ENCODE peak calls at places on chromosomes 16 and 17, in nine cellular contexts. One of them, this sample, is unnamed.

GRCh38 chr16:89094252-89094901 is 725 bp downstream of the ACSF3 start:
- DNase-seq in NB4: peak
- DNase-seq in cardiac muscle cell: no peak
- DNase-seq in gastrocnemius medialis: no peak
- DNase-seq in hippocampal formation: no peak
- DNase-seq in HFFc6: peak
- DNase-seq in cerebellar cortex: no peak
- DNase-seq in left colon: no peak
- DNase-seq in non-pigmented ciliary epithelial cell: no peak
- DNase-seq in this sample: no peak

GRCh38 chr16:68643847-68644246 is 1.3 kb upstream of the CDH3 start:
- DNase-seq in gastrocnemius medialis: no peak
- DNase-seq in cardiac muscle cell: peak
- DNase-seq in non-pigmented ciliary epithelial cell: no peak
- DNase-seq in cerebellar cortex: no peak
- DNase-seq in hippocampal formation: no peak
- DNase-seq in HFFc6: no peak
- DNase-seq in left colon: no peak
- DNase-seq in NB4: no peak
- DNase-seq in this sample: no peak

GRCh38 chr17:41835800-41836549 is at the start of gene NT5C3B:
- DNase-seq in gastrocnemius medialis: peak
- DNase-seq in left colon: peak
- DNase-seq in cerebellar cortex: peak
- DNase-seq in non-pigmented ciliary epithelial cell: no peak
- DNase-seq in cardiac muscle cell: peak
- DNase-seq in hippocampal formation: no peak
- DNase-seq in NB4: peak
- DNase-seq in HFFc6: no peak
- DNase-seq in this sample: no peak

GRCh38 chr16:57834936-57835335 is 32.6 kb upstream of the KIFC3 start:
- DNase-seq in cardiac muscle cell: peak
- DNase-seq in non-pigmented ciliary epithelial cell: no peak
- DNase-seq in gastrocnemius medialis: no peak
- DNase-seq in hippocampal formation: no peak
- DNase-seq in left colon: no peak
- DNase-seq in HFFc6: no peak
- DNase-seq in cerebellar cortex: no peak
- DNase-seq in NB4: no peak
- DNase-seq in this sample: no peak

GRCh38 chr16:2056077-2056476 is 8.3 kb downstream of the TSC2 start:
- DNase-seq in gastrocnemius medialis: no peak
- DNase-seq in cerebellar cortex: no peak
- DNase-seq in cardiac muscle cell: no peak
- DNase-seq in left colon: no peak
- DNase-seq in HFFc6: no peak
- DNase-seq in NB4: no peak
- DNase-seq in non-pigmented ciliary epithelial cell: no peak
- DNase-seq in hippocampal formation: no peak
- DNase-seq in this sample: no peak

GRCh38 chr17:82925336-82925735 is 85.5 kb upstream of the ZNF750 start:
- DNase-seq in cardiac muscle cell: no peak
- DNase-seq in cerebellar cortex: no peak
- DNase-seq in non-pigmented ciliary epithelial cell: no peak
- DNase-seq in HFFc6: no peak
- DNase-seq in hippocampal formation: no peak
- DNase-seq in NB4: no peak
- DNase-seq in left colon: no peak
- DNase-seq in gastrocnemius medialis: no peak
- DNase-seq in this sample: no peak

GRCh38 chr16:56389554-56389953 is 35.8 kb downstream of the AMFR start:
- DNase-seq in cerebellar cortex: no peak
- DNase-seq in hippocampal formation: no peak
- DNase-seq in NB4: no peak
- DNase-seq in non-pigmented ciliary epithelial cell: peak
- DNase-seq in HFFc6: peak
- DNase-seq in left colon: no peak
- DNase-seq in gastrocnemius medialis: no peak
- DNase-seq in cardiac muscle cell: peak
- DNase-seq in this sample: no peak

GRCh38 chr17:12973496-12974318 is 44.1 kb downstream of the ELAC2 start:
- DNase-seq in left colon: no peak
- DNase-seq in NB4: no peak
- DNase-seq in hippocampal formation: no peak
- DNase-seq in gastrocnemius medialis: no peak
- DNase-seq in cardiac muscle cell: peak
- DNase-seq in non-pigmented ciliary epithelial cell: no peak
- DNase-seq in cerebellar cortex: peak
- DNase-seq in HFFc6: no peak
- DNase-seq in this sample: no peak

GRCh38 chr17:17391575-17392370 is 85.0 kb upstream of the MED9 start:
- DNase-seq in HFFc6: no peak
- DNase-seq in NB4: no peak
- DNase-seq in hippocampal formation: no peak
- DNase-seq in cardiac muscle cell: no peak
- DNase-seq in cerebellar cortex: no peak
- DNase-seq in gastrocnemius medialis: no peak
- DNase-seq in left colon: no peak
- DNase-seq in non-pigmented ciliary epithelial cell: no peak
- DNase-seq in this sample: no peak

GRCh38 chr17:64626827-64627226 is 35.3 kb downstream of the SMURF2 start:
- DNase-seq in non-pigmented ciliary epithelial cell: no peak
- DNase-seq in cardiac muscle cell: no peak
- DNase-seq in cerebellar cortex: no peak
- DNase-seq in hippocampal formation: no peak
- DNase-seq in gastrocnemius medialis: no peak
- DNase-seq in NB4: no peak
- DNase-seq in left colon: no peak
- DNase-seq in HFFc6: no peak
- DNase-seq in this sample: no peak

GRCh38 chr17:82439829-82440365 is 10.7 kb downstream of the CYBC1 start:
- DNase-seq in NB4: no peak
- DNase-seq in hippocampal formation: no peak
- DNase-seq in left colon: no peak
- DNase-seq in HFFc6: no peak
- DNase-seq in gastrocnemius medialis: no peak
- DNase-seq in cardiac muscle cell: no peak
- DNase-seq in non-pigmented ciliary epithelial cell: no peak
- DNase-seq in cerebellar cortex: no peak
- DNase-seq in this sample: no peak

GRCh38 chr17:62600805-62601204 is 26.7 kb upstream of the MRC2 start:
- DNase-seq in left colon: no peak
- DNase-seq in hippocampal formation: no peak
- DNase-seq in gastrocnemius medialis: no peak
- DNase-seq in non-pigmented ciliary epithelial cell: no peak
- DNase-seq in HFFc6: no peak
- DNase-seq in cerebellar cortex: no peak
- DNase-seq in cardiac muscle cell: peak
- DNase-seq in NB4: no peak
- DNase-seq in this sample: no peak

GRCh38 chr17:63446218-63446980 is at the start of gene CYB561:
- DNase-seq in cerebellar cortex: peak
- DNase-seq in cardiac muscle cell: peak
- DNase-seq in hippocampal formation: no peak
- DNase-seq in gastrocnemius medialis: peak
- DNase-seq in HFFc6: no peak
- DNase-seq in left colon: peak
- DNase-seq in non-pigmented ciliary epithelial cell: no peak
- DNase-seq in NB4: no peak
- DNase-seq in this sample: no peak

GRCh38 chr17:14805348-14805747 is 459.8 kb downstream of the PMP22 start:
- DNase-seq in left colon: no peak
- DNase-seq in cardiac muscle cell: peak
- DNase-seq in non-pigmented ciliary epithelial cell: no peak
- DNase-seq in hippocampal formation: no peak
- DNase-seq in gastrocnemius medialis: no peak
- DNase-seq in cerebellar cortex: no peak
- DNase-seq in NB4: peak
- DNase-seq in HFFc6: no peak
- DNase-seq in this sample: no peak

GRCh38 chr17:38579934-38580333 is 25.8 kb downstream of the SRCIN1 start:
- DNase-seq in NB4: peak
- DNase-seq in non-pigmented ciliary epithelial cell: no peak
- DNase-seq in HFFc6: no peak
- DNase-seq in cardiac muscle cell: peak
- DNase-seq in gastrocnemius medialis: no peak
- DNase-seq in left colon: peak
- DNase-seq in cerebellar cortex: peak
- DNase-seq in hippocampal formation: no peak
- DNase-seq in this sample: no peak

GRCh38 chr16:46961373-46962353 is 11.8 kb downstream of the DNAJA2 start:
- DNase-seq in hippocampal formation: peak
- DNase-seq in HFFc6: peak
- DNase-seq in left colon: no peak
- DNase-seq in cerebellar cortex: peak
- DNase-seq in non-pigmented ciliary epithelial cell: no peak
- DNase-seq in gastrocnemius medialis: no peak
- DNase-seq in cardiac muscle cell: no peak
- DNase-seq in NB4: peak
- DNase-seq in this sample: no peak

GRCh38 chr17:70168979-70169706 is at the start of gene KCNJ2:
- DNase-seq in NB4: peak
- DNase-seq in HFFc6: peak
- DNase-seq in hippocampal formation: peak
- DNase-seq in left colon: peak
- DNase-seq in gastrocnemius medialis: peak
- DNase-seq in cardiac muscle cell: peak
- DNase-seq in cerebellar cortex: peak
- DNase-seq in non-pigmented ciliary epithelial cell: no peak
- DNase-seq in this sample: no peak

GRCh38 chr17:80980397-80981061 is 11.1 kb upstream of the CHMP6 start:
- DNase-seq in hippocampal formation: no peak
- DNase-seq in HFFc6: peak
- DNase-seq in NB4: no peak
- DNase-seq in gastrocnemius medialis: no peak
- DNase-seq in cardiac muscle cell: no peak
- DNase-seq in left colon: no peak
- DNase-seq in cerebellar cortex: no peak
- DNase-seq in non-pigmented ciliary epithelial cell: no peak
- DNase-seq in this sample: no peak

GRCh38 chr16:57145046-57145963 is 40.5 kb downstream of the PSME3IP1 start:
- DNase-seq in left colon: no peak
- DNase-seq in cerebellar cortex: no peak
- DNase-seq in NB4: peak
- DNase-seq in hippocampal formation: no peak
- DNase-seq in gastrocnemius medialis: no peak
- DNase-seq in cardiac muscle cell: peak
- DNase-seq in HFFc6: no peak
- DNase-seq in non-pigmented ciliary epithelial cell: no peak
- DNase-seq in this sample: no peak

GRCh38 chr17:44829558-44830358 is at the start of gene GJC1:
- DNase-seq in non-pigmented ciliary epithelial cell: no peak
- DNase-seq in NB4: peak
- DNase-seq in cardiac muscle cell: peak
- DNase-seq in hippocampal formation: no peak
- DNase-seq in left colon: peak
- DNase-seq in gastrocnemius medialis: no peak
- DNase-seq in HFFc6: no peak
- DNase-seq in cerebellar cortex: no peak
- DNase-seq in this sample: no peak

GRCh38 chr17:48577330-48577945 is 712 bp downstream of the HOXB4 start:
- DNase-seq in gastrocnemius medialis: no peak
- DNase-seq in cardiac muscle cell: no peak
- DNase-seq in HFFc6: no peak
- DNase-seq in left colon: peak
- DNase-seq in non-pigmented ciliary epithelial cell: no peak
- DNase-seq in cerebellar cortex: no peak
- DNase-seq in NB4: no peak
- DNase-seq in hippocampal formation: no peak
- DNase-seq in this sample: no peak